ENCODE peak calls at places on chromosome 11, in nine cellular contexts. S, F, V, D, R, Q, G, W and P are unnamed samples.

GRCh38 chr11:62602141-62603071 is 741 bp upstream of the MTA2 start:
- DNase-seq in Q (peak), F (peak), S (peak), G (peak), W (peak), V (peak), D (peak), R (peak), P (peak)

GRCh38 chr11:134711563-134711962 is 299.5 kb upstream of the B3GAT1 start:
- DNase-seq in W (no peak), V (no peak), R (no peak), D (no peak), Q (no peak), G (no peak), S (no peak), F (no peak), P (no peak)

GRCh38 chr11:93073026-93073425 is 103.6 kb downstream of the MTNR1B start:
- DNase-seq in V (no peak), S (no peak), F (no peak), W (no peak), D (no peak), Q (no peak), G (no peak), R (no peak), P (no peak)

GRCh38 chr11:66123902-66124301 is 53.8 kb downstream of the PACS1 start:
- DNase-seq in D (no peak), V (no peak), F (no peak), G (no peak), R (no peak), W (no peak), Q (no peak), S (no peak), P (no peak)

GRCh38 chr11:74777038-74777437 is 28.4 kb downstream of the RNF169 start:
- DNase-seq in V (no peak), F (no peak), R (no peak), D (no peak), G (no peak), S (no peak), W (no peak), Q (no peak), P (no peak)

GRCh38 chr11:44403176-44403575 is 93.2 kb upstream of the ALX4 start:
- DNase-seq in F (no peak), D (no peak), G (no peak), Q (no peak), W (no peak), R (no peak), S (no peak), V (no peak), P (no peak)

GRCh38 chr11:1504164-1504563 is 17.6 kb upstream of the MOB2 start:
- DNase-seq in D (no peak), G (no peak), Q (no peak), W (no peak), F (no peak), R (no peak), V (no peak), S (no peak), P (no peak)

GRCh38 chr11:107017104-107017432 is 1.2 kb downstream of the GUCY1A2 start:
- DNase-seq in Q (no peak), G (no peak), F (no peak), W (peak), R (no peak), S (no peak), V (no peak), D (no peak), P (no peak)

GRCh38 chr11:17221968-17222367 is 14.2 kb upstream of the PIK3C2A start:
- DNase-seq in Q (no peak), S (peak), F (no peak), V (no peak), G (no peak), D (no peak), W (no peak), R (no peak), P (peak)

GRCh38 chr11:9529333-9529648 is 44.2 kb upstream of the WEE1 start:
- DNase-seq in R (no peak), S (peak), F (no peak), V (no peak), G (no peak), Q (no peak), D (no peak), W (peak), P (no peak)

GRCh38 chr11:28581286-28582242 is 473.4 kb downstream of the METTL15 start:
- DNase-seq in D (no peak), G (no peak), R (no peak), Q (no peak), S (peak), F (no peak), V (no peak), W (no peak), P (no peak)